ENCODE peak calls at places on chromosomes 16 and 17, in five cellular contexts. G is HS-5, V is T-helper 2 cell, E is GM04503, U is astrocyte of the spinal cord. H is an unnamed sample.

GRCh38 chr16:48126801-48127644 is 28.8 kb downstream of the ABCC12 start:
- DNase-seq in G (peak; percentile 44), V (no peak), E (peak; percentile 98), U (peak; percentile 98), H (peak; percentile 98)

GRCh38 chr16:50336884-50337283 is 31.9 kb downstream of the BRD7 start:
- DNase-seq in G (no peak), V (no peak), E (no peak), U (no peak), H (no peak)

GRCh38 chr17:29168079-29168758 is 12.0 kb downstream of the MYO18A start:
- DNase-seq in G (no peak), V (no peak), E (no peak), U (no peak), H (no peak)

GRCh38 chr16:52114414-52114813 is 432.5 kb downstream of the TOX3 start:
- DNase-seq in G (no peak), V (no peak), E (no peak), U (no peak), H (no peak)

GRCh38 chr17:42005128-42005527 is 12.1 kb downstream of the DNAJC7 start:
- DNase-seq in G (no peak), V (no peak), E (peak; percentile 25), U (no peak), H (no peak)

GRCh38 chr17:81983639-81984373 is 6.4 kb downstream of the ASPSCR1 start:
- DNase-seq in G (no peak), V (no peak), E (no peak), U (no peak), H (no peak)

GRCh38 chr17:76000016-76000754 is 470 bp upstream of the CDK3 start:
- DNase-seq in G (no peak), V (no peak), E (no peak), U (no peak), H (no peak)

GRCh38 chr16:75402821-75403475 is 30.4 kb downstream of the CFDP1 start:
- DNase-seq in G (peak; percentile 38), V (no peak), E (no peak), U (peak; percentile 70), H (peak; percentile 35)

GRCh38 chr17:67491009-67491677 is 114.1 kb downstream of the PITPNC1 start:
- DNase-seq in G (peak; percentile 93), V (no peak), E (peak; percentile 95), U (peak; percentile 99), H (peak; percentile 98)

GRCh38 chr16:3095869-3096268 is 3.2 kb downstream of the ZSCAN10 start:
- DNase-seq in G (no peak), V (peak; percentile 60), E (no peak), U (no peak), H (no peak)

GRCh38 chr17:61247438-61247837 is 152.2 kb upstream of the TBX2 start:
- DNase-seq in G (no peak), V (no peak), E (peak; percentile 51), U (peak; percentile 97), H (peak; percentile 56)

GRCh38 chr16:77009453-77009852 is 181.5 kb upstream of the MON1B start:
- DNase-seq in G (no peak), V (no peak), E (no peak), U (no peak), H (no peak)

GRCh38 chr17:49901460-49902331 is 53.8 kb upstream of the TAC4 start:
- DNase-seq in G (no peak), V (no peak), E (no peak), U (no peak), H (no peak)

GRCh38 chr17:76076765-76077581 is 2.0 kb upstream of the ZACN start:
- DNase-seq in G (no peak), V (peak; percentile 53), E (no peak), U (no peak), H (no peak)

GRCh38 chr17:40862985-40863733 is 3.9 kb downstream of the KRT12 start:
- DNase-seq in G (no peak), V (no peak), E (no peak), U (no peak), H (no peak)

GRCh38 chr16:47198180-47198575 is 54.4 kb upstream of the NETO2 start:
- DNase-seq in G (no peak), V (no peak), E (no peak), U (no peak), H (no peak)

GRCh38 chr17:60421273-60422161 is 772 bp upstream of the CHCT1 start:
- DNase-seq in G (no peak), V (peak; percentile 51), E (no peak), U (peak; percentile 51), H (no peak)

GRCh38 chr17:9158545-9159452 is 137.5 kb downstream of the NTN1 start:
- DNase-seq in G (no peak), V (no peak), E (no peak), U (no peak), H (no peak)

GRCh38 chr17:30921544-30922196 is at the start of gene ADAP2:
- DNase-seq in G (no peak), V (no peak), E (no peak), U (no peak), H (no peak)

GRCh38 chr17:41617136-41617535 is 4.6 kb upstream of the KRT16 start:
- DNase-seq in G (no peak), V (no peak), E (no peak), U (no peak), H (no peak)

GRCh38 chr16:14499110-14499509 is 130.9 kb downstream of the PARN start:
- DNase-seq in G (no peak), V (no peak), E (no peak), U (no peak), H (no peak)

GRCh38 chr17:48001187-48001586 is 30.3 kb downstream of the CDK5RAP3 start:
- DNase-seq in G (no peak), V (no peak), E (no peak), U (no peak), H (no peak)

GRCh38 chr16:67150058-67150832 is 553 bp downstream of the B3GNT9 start:
- DNase-seq in G (no peak), V (no peak), E (no peak), U (peak; percentile 59), H (no peak)

GRCh38 chr17:40303009-40303657 is 5.8 kb upstream of the RARA start:
- DNase-seq in G (no peak), V (peak; percentile 46), E (peak; percentile 59), U (peak; percentile 75), H (peak; percentile 68)

GRCh38 chr17:2393954-2394749 is 6.7 kb downstream of the MNT start:
- DNase-seq in G (no peak), V (no peak), E (no peak), U (no peak), H (no peak)

GRCh38 chr17:81631482-81631881 is 5.4 kb downstream of the NPLOC4 start:
- DNase-seq in G (no peak), V (no peak), E (no peak), U (no peak), H (no peak)

GRCh38 chr16:80788016-80788415 is 16.4 kb downstream of the CDYL2 start:
- DNase-seq in G (no peak), V (no peak), E (peak; percentile 68), U (peak; percentile 57), H (peak; percentile 36)

GRCh38 chr16:21608647-21609328 is 9.4 kb downstream of the METTL9 start:
- DNase-seq in G (no peak), V (no peak), E (no peak), U (peak; percentile 14), H (no peak)

GRCh38 chr16:89613101-89613953 is at the start of gene DPEP1:
- DNase-seq in G (no peak), V (no peak), E (no peak), U (no peak), H (no peak)

GRCh38 chr16:68069511-68070248 is 15.5 kb upstream of the NFATC3 start:
- DNase-seq in G (no peak), V (peak; percentile 43), E (no peak), U (no peak), H (no peak)

GRCh38 chr17:42111901-42112551 is 488 bp downstream of the DHX58 start:
- DNase-seq in G (no peak), V (peak; percentile 8), E (no peak), U (no peak), H (peak; percentile 42)

GRCh38 chr17:39653662-39654331 is 11.4 kb upstream of the TCAP start:
- DNase-seq in G (no peak), V (peak; percentile 54), E (no peak), U (no peak), H (peak; percentile 19)

GRCh38 chr16:54687043-54687655 is 243.5 kb upstream of the IRX5 start:
- DNase-seq in G (no peak), V (no peak), E (no peak), U (no peak), H (no peak)

GRCh38 chr16:89505204-89506112 is 2.7 kb upstream of the SPG7 start:
- DNase-seq in G (no peak), V (peak; percentile 84), E (peak; percentile 44), U (peak; percentile 78), H (peak; percentile 83)

GRCh38 chr17:49404371-49404770 is 10.3 kb downstream of the PHB1 start:
- DNase-seq in G (no peak), V (peak; percentile 52), E (no peak), U (no peak), H (no peak)

GRCh38 chr16:67311607-67312449 is 14.7 kb downstream of the KCTD19 start:
- DNase-seq in G (peak; percentile 99), V (no peak), E (peak; percentile 100), U (peak; percentile 99), H (peak; percentile 100)

GRCh38 chr17:44155488-44155887 is 13.8 kb downstream of the HROB start:
- DNase-seq in G (no peak), V (no peak), E (no peak), U (no peak), H (no peak)

GRCh38 chr16:87178177-87178863 is 138.9 kb downstream of the C16orf95 start:
- DNase-seq in G (no peak), V (no peak), E (no peak), U (no peak), H (no peak)

GRCh38 chr16:50462793-50463507 is 85.2 kb upstream of the NKD1 start:
- DNase-seq in G (no peak), V (no peak), E (no peak), U (no peak), H (no peak)

H was measured in HFFc6.